ENCODE peak calls at places on chromosomes 13 and 19, in ten cellular contexts. A, D, J, Z, T, O, G, F, V and U are unnamed samples.

GRCh38 chr13:41652735-41653361 is 195.5 kb downstream of the RGCC start:
- DNase-seq in J (no peak), F (peak), Z (peak), T (no peak), O (peak), V (peak), D (no peak), G (no peak), A (no peak), U (peak)

GRCh38 chr19:43811833-43812232 is 9.6 kb upstream of the LYPD5 start:
- DNase-seq in O (no peak), T (no peak), J (no peak), F (no peak), A (no peak), V (no peak), D (no peak), Z (no peak), G (no peak), U (no peak)

GRCh38 chr13:113029487-113030258 is 60.7 kb downstream of the MCF2L start:
- DNase-seq in D (no peak), T (no peak), O (peak), A (peak), F (no peak), V (peak), Z (no peak), J (peak), G (peak), U (no peak)

GRCh38 chr13:21698975-21699679 is 28.3 kb downstream of the FGF9 start:
- DNase-seq in D (no peak), V (no peak), G (no peak), O (no peak), A (no peak), Z (no peak), J (no peak), T (no peak), F (no peak), U (no peak)

GRCh38 chr13:39506559-39507390 is 96.2 kb downstream of the LHFPL6 start:
- DNase-seq in T (no peak), V (no peak), F (peak), A (no peak), O (peak), J (no peak), Z (no peak), G (no peak), D (no peak), U (peak)

GRCh38 chr19:10826236-10826635 is 9.8 kb downstream of the TMED1 start:
- DNase-seq in D (no peak), V (no peak), Z (no peak), G (no peak), F (no peak), T (no peak), J (no peak), A (no peak), O (no peak), U (no peak)

GRCh38 chr13:76969488-76970365 is 21.4 kb downstream of the ACOD1 start:
- DNase-seq in Z (no peak), A (no peak), O (peak), V (no peak), J (no peak), G (no peak), F (peak), T (no peak), D (no peak), U (peak)

GRCh38 chr19:36151144-36152051 is 849 bp downstream of the COX7A1 start:
- DNase-seq in T (peak), O (peak), D (peak), Z (peak), G (no peak), F (no peak), J (no peak), V (no peak), A (no peak), U (no peak)

GRCh38 chr13:113155982-113156655 is 2.3 kb upstream of the PROZ start:
- DNase-seq in T (no peak), F (no peak), O (no peak), A (no peak), D (no peak), Z (no peak), G (no peak), J (no peak), V (no peak), U (no peak)

GRCh38 chr19:5627395-5627904 is 4.6 kb downstream of the SAFB start:
- DNase-seq in O (peak), A (no peak), G (no peak), J (no peak), V (no peak), D (peak), Z (peak), F (no peak), T (peak), U (no peak)

GRCh38 chr19:8631425-8631819 is 989 bp downstream of the NFILZ start:
- DNase-seq in V (no peak), F (peak), O (no peak), G (no peak), D (no peak), T (no peak), A (no peak), Z (peak), J (no peak), U (no peak)

GRCh38 chr19:19568802-19569756 is 31.0 kb downstream of the CILP2 start:
- DNase-seq in O (peak), T (no peak), D (no peak), G (no peak), A (no peak), V (no peak), Z (no peak), F (peak), J (no peak), U (peak)

GRCh38 chr13:66528139-66528538 is 702.0 kb downstream of the PCDH9 start:
- DNase-seq in D (no peak), Z (no peak), O (no peak), A (no peak), J (no peak), F (no peak), G (no peak), T (no peak), V (no peak), U (no peak)